ENCODE peak calls at places on chromosomes 5 and 9, in nine cellular contexts. H is anterior cingulate cortex; P is progenitor cell of endocrine pancreas; J is activated effector memory CD4-positive, alpha-beta T cell treated with Interleukin-2 at 50 U/mL for 16 hours; S is NCI-H1092 treated with DMSO at 0.1 percent for 48 hours; U is naive thymus-derived CD8-positive, alpha-beta T cell; N is body of pancreas; E is neural crest cell; V is fibroblast of lung. K is an unnamed sample.

GRCh38 chr9:107732781-107733529 is 243.4 kb upstream of the KLF4 start:
- DNase-seq in H (no peak), P (no peak), J (no peak), S (peak), U (no peak), N (peak), E (no peak), V (peak), K (no peak)

GRCh38 chr9:120873512-120873911 is 3.5 kb downstream of the PHF19 start:
- DNase-seq in H (no peak), P (no peak), J (no peak), S (no peak), U (no peak), N (no peak), E (no peak), V (peak), K (no peak)

GRCh38 chr9:38309324-38310195 is 82.9 kb upstream of the ALDH1B1 start:
- DNase-seq in H (no peak), P (no peak), J (no peak), S (no peak), U (no peak), N (no peak), E (no peak), V (peak), K (no peak)

GRCh38 chr9:126791406-126792230 is 13.2 kb upstream of the ZBTB43 start:
- DNase-seq in H (no peak), P (no peak), J (no peak), S (no peak), U (no peak), N (no peak), E (no peak), V (peak), K (no peak)

GRCh38 chr5:166123698-166124097 is 2167.7 kb upstream of the WWC1 start:
- DNase-seq in H (no peak), P (no peak), J (no peak), S (no peak), U (no peak), N (no peak), E (no peak), V (no peak), K (no peak)

GRCh38 chr5:75639912-75640311 is 28.7 kb downstream of the ANKDD1B start:
- DNase-seq in H (no peak), P (no peak), J (no peak), S (no peak), U (no peak), N (no peak), E (no peak), V (no peak), K (no peak)

GRCh38 chr9:132810314-132810713 is 67.8 kb downstream of the AK8 start:
- DNase-seq in H (no peak), P (no peak), J (no peak), S (no peak), U (no peak), N (no peak), E (no peak), V (no peak), K (no peak)

GRCh38 chr9:127980056-127980705 is 608 bp downstream of the EEIG1 start:
- DNase-seq in H (no peak), P (peak), J (peak), S (peak), U (peak), N (peak), E (peak), V (no peak), K (peak)

GRCh38 chr5:41796061-41796460 is 74.2 kb downstream of the OXCT1 start:
- DNase-seq in H (no peak), P (no peak), J (no peak), S (no peak), U (no peak), N (no peak), E (no peak), V (peak), K (no peak)

GRCh38 chr5:133792683-133793082 is 175.7 kb downstream of the C5orf15 start:
- DNase-seq in H (no peak), P (no peak), J (no peak), S (no peak), U (no peak), N (no peak), E (no peak), V (no peak), K (no peak)

GRCh38 chr5:136811551-136811950 is 446.2 kb upstream of the TRPC7 start:
- DNase-seq in H (no peak), P (no peak), J (no peak), S (no peak), U (no peak), N (no peak), E (no peak), V (peak), K (no peak)

GRCh38 chr5:175750476-175751080 is 92.7 kb downstream of the HRH2 start:
- DNase-seq in H (no peak), P (no peak), J (no peak), S (peak), U (no peak), N (no peak), E (no peak), V (no peak), K (peak)

GRCh38 chr9:98031935-98032334 is 24.6 kb upstream of the NANS start:
- DNase-seq in H (no peak), P (no peak), J (no peak), S (no peak), U (no peak), N (no peak), E (no peak), V (peak), K (no peak)

GRCh38 chr9:91422832-91423711 is 560 bp downstream of the NFIL3 start:
- DNase-seq in H (peak), P (peak), J (peak), S (peak), U (peak), N (peak), E (peak), V (peak), K (peak)

K was measured in NCI-H748 treated with DMSO at 0.1 percent for 48 hours.